ENCODE peak calls at places on chromosome 1, in nine cellular contexts. E is psoas muscle; A is tibial artery; I is RWPE1; P is brain microvascular endothelial cell; J is thoracic aorta; R is cardiac muscle cell; V is adrenal gland; U is CD4-positive, alpha-beta T cell. O is an unnamed sample.

GRCh38 chr1:158496379-158496778 is 24.4 kb downstream of the OR10R2 start:
- DNase-seq in A (no peak), U (no peak), V (no peak), R (peak), J (no peak), P (no peak), E (no peak), I (no peak), O (no peak)

GRCh38 chr1:235941852-235942624 is 75.3 kb upstream of the LYST start:
- DNase-seq in P (no peak), R (no peak), U (no peak), V (no peak), J (no peak), I (no peak), A (no peak), E (no peak), O (no peak)

GRCh38 chr1:160284220-160284781 is 632 bp downstream of the PEX19 start:
- DNase-seq in R (peak), E (no peak), J (no peak), I (peak), V (peak), P (peak), U (no peak), A (no peak), O (no peak)

GRCh38 chr1:27598902-27599528 is 4.9 kb downstream of the AHDC1 start:
- DNase-seq in J (peak), E (peak), R (peak), U (no peak), V (peak), I (no peak), A (peak), P (peak), O (no peak)

GRCh38 chr1:175410560-175410959 is 218.0 kb upstream of the KIAA0040 start:
- DNase-seq in V (no peak), J (no peak), A (no peak), E (no peak), I (no peak), R (no peak), P (no peak), U (no peak), O (no peak)

GRCh38 chr1:69524010-69524409 is 43.7 kb upstream of the LRRC7 start:
- DNase-seq in A (no peak), V (no peak), E (no peak), I (no peak), P (peak), J (no peak), U (no peak), R (no peak), O (no peak)

GRCh38 chr1:184943998-184944397 is 30.3 kb downstream of the NIBAN1 start:
- DNase-seq in E (no peak), I (no peak), A (no peak), R (no peak), U (no peak), P (no peak), V (no peak), J (no peak), O (no peak)

GRCh38 chr1:116268211-116268610 is 104.8 kb upstream of the ATP1A1 start:
- DNase-seq in V (peak), U (no peak), E (peak), J (no peak), I (peak), P (no peak), A (no peak), R (no peak), O (peak)

GRCh38 chr1:230120949-230121381 is 53.9 kb downstream of the GALNT2 start:
- DNase-seq in I (no peak), P (no peak), U (no peak), J (no peak), V (no peak), R (no peak), E (no peak), A (no peak), O (no peak)

GRCh38 chr1:30353637-30354036 is 369.7 kb downstream of the MATN1 start:
- DNase-seq in U (no peak), V (no peak), R (peak), J (no peak), I (peak), A (no peak), P (no peak), E (no peak), O (no peak)

GRCh38 chr1:178438432-178438831 is 58.3 kb downstream of the CLEC20A start:
- DNase-seq in V (no peak), I (no peak), E (no peak), A (no peak), P (no peak), R (peak), J (no peak), U (no peak), O (no peak)

GRCh38 chr1:150243003-150243402 is 7.1 kb upstream of the ANP32E start:
- DNase-seq in I (no peak), V (peak), U (no peak), P (no peak), R (no peak), A (no peak), J (no peak), E (no peak), O (no peak)

GRCh38 chr1:45136984-45137383 is 69.4 kb downstream of the ZSWIM5 start:
- DNase-seq in I (no peak), E (no peak), P (no peak), V (no peak), R (no peak), A (no peak), J (no peak), U (no peak), O (no peak)

GRCh38 chr1:156840880-156841279 is 18.0 kb downstream of the INSRR start:
- DNase-seq in V (no peak), E (no peak), U (no peak), R (no peak), J (no peak), A (no peak), I (no peak), P (no peak), O (no peak)

GRCh38 chr1:151729157-151729965 is 8.0 kb downstream of the RIIAD1 start:
- DNase-seq in E (no peak), V (no peak), I (no peak), J (no peak), U (no peak), A (no peak), R (no peak), P (no peak), O (no peak)

GRCh38 chr1:226355679-226356583 is 47.0 kb upstream of the LIN9 start:
- DNase-seq in U (no peak), V (no peak), E (peak), P (no peak), I (no peak), R (peak), A (no peak), J (no peak), O (no peak)

GRCh38 chr1:153985341-153985912 is 712 bp downstream of the RAB13 start:
- DNase-seq in I (no peak), P (peak), A (peak), V (no peak), J (no peak), E (peak), R (no peak), U (no peak), O (no peak)

GRCh38 chr1:93672069-93672468 is 9.6 kb downstream of the BCAR3 start:
- DNase-seq in P (peak), J (no peak), A (peak), E (peak), R (no peak), V (peak), I (no peak), U (no peak), O (no peak)

GRCh38 chr1:111581166-111581565 is 38.4 kb upstream of the RAP1A start:
- DNase-seq in V (no peak), R (no peak), P (no peak), U (no peak), A (no peak), E (no peak), J (no peak), I (no peak), O (no peak)

GRCh38 chr1:156821801-156822200 is 5.2 kb upstream of the SH2D2A start:
- DNase-seq in E (no peak), U (no peak), I (no peak), R (no peak), J (no peak), A (no peak), P (peak), V (no peak), O (no peak)

GRCh38 chr1:111032295-111032897 is 68.7 kb upstream of the LRIF1 start:
- DNase-seq in U (peak), V (peak), R (peak), I (peak), J (no peak), A (no peak), E (no peak), P (peak), O (no peak)

GRCh38 chr1:28914228-28915035 is at the start of gene EPB41:
- DNase-seq in E (peak), U (peak), P (peak), J (peak), I (peak), V (peak), A (peak), R (peak), O (peak)

GRCh38 chr1:22611530-22611947 is 24.9 kb upstream of the C1QA start:
- DNase-seq in R (peak), E (peak), V (peak), A (no peak), U (no peak), J (no peak), I (peak), P (peak), O (peak)

GRCh38 chr1:227369102-227369760 is 50.9 kb upstream of the CDC42BPA start:
- DNase-seq in R (peak), P (no peak), A (no peak), U (no peak), I (no peak), V (no peak), J (no peak), E (no peak), O (no peak)

GRCh38 chr1:194755241-194755953 is 1569.0 kb upstream of the B3GALT2 start:
- DNase-seq in U (no peak), I (no peak), V (no peak), A (no peak), R (no peak), P (no peak), J (no peak), E (no peak), O (no peak)

GRCh38 chr1:183199304-183199703 is 13.2 kb downstream of the LAMC2 start:
- DNase-seq in E (no peak), J (no peak), V (no peak), R (no peak), I (no peak), P (no peak), U (no peak), A (no peak), O (no peak)
- H3K27ac ChIP-seq in E (no peak), J (no peak), V (no peak), R (no peak), I (peak), P (no peak), U (no peak), A (no peak), O (peak)

GRCh38 chr1:76541618-76542017 is 325.7 kb upstream of the ST6GALNAC5 start:
- DNase-seq in V (no peak), A (no peak), J (no peak), I (no peak), P (no peak), R (no peak), U (no peak), E (no peak), O (no peak)
- TF ChIP-seq CTCF in V (no peak), A (no peak), J (no peak), I (no peak), P (no peak), R (no peak), U (no peak), E (no peak), O (no peak)

DNA sequence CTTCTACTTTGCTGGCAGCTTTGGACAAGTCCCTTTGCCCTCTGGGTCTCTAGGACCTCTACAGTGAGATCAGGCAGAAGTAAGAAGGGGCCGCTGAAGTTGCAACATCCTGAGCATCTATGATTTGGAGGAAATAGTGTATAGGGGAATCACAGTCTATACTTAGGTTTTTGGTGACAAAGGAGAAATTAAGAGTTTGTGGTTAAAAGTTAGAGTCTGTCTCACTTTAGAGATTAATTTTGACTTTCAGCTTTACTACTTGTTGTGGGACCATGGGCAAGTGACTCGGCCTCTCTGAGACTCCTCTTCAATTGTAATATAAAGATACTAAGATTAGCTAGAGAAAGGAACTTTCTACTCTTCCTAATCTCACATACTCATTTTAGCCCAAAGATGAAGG is 33.1 kb upstream of the LMX1A start:
- DNase-seq in V (no peak), R (no peak), E (no peak), J (no peak), I (no peak), U (no peak), P (no peak), A (no peak), O (no peak)
- H3K27ac ChIP-seq in V (no peak), R (no peak), E (no peak), J (no peak), I (no peak), U (no peak), P (no peak), A (no peak), O (no peak)

GRCh38 chr1:16186655-16187235 is 25.7 kb downstream of the ARHGEF19 start:
- DNase-seq in V (no peak), E (no peak), P (no peak), R (no peak), U (no peak), I (no peak), A (no peak), J (no peak), O (no peak)
- TF ChIP-seq CTCF in V (no peak), E (no peak), P (no peak), R (no peak), U (no peak), I (no peak), A (no peak), J (no peak), O (no peak)

DNA sequence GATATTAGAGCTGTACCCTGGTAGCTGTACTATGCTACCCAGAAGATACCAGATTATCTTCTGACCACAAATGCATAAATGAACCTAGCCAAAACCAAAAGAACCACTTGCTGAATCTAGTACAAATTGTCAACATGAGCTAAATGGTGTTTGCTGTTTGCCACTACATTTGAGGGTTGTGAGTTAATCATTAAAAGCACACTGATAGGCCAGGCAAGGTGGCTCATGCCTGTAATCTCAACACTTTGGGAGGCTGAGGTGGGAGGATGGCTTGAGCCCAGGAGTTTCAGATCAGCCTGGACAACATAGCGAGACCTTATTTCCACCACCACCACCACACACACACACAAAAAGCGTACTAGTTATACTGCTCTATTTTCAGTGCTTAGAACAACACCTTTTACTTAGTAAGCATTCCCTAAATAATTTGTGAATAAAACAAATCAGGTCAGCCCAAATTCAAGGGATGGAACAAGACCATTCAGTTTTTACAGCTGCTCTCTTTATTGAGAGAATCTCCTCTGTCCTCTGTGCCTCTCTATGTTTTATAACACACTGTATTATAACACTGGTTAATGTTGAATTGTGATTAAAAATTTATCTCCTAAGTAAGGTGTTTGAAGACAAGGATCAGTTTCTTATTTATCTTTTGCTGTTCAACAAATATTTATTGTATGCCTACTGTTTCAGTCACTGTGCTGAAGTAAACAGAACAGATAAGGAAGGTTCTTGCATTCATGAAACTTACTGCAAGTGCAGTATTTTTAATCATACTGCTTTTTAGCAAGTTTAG is 44.0 kb downstream of the MAGI3 start:
- DNase-seq in U (no peak), J (no peak), R (no peak), A (no peak), E (no peak), I (no peak), V (no peak), P (no peak), O (no peak)
- H3K27ac ChIP-seq in U (no peak), J (no peak), R (no peak), A (no peak), E (no peak), I (no peak), V (no peak), P (no peak), O (no peak)

GRCh38 chr1:20701847-20702246 is 16.0 kb downstream of the KIF17 start:
- DNase-seq in I (no peak), A (no peak), R (no peak), U (no peak), J (no peak), P (no peak), V (no peak), E (no peak), O (no peak)

GRCh38 chr1:20703124-20703756 is 14.6 kb downstream of the KIF17 start:
- DNase-seq in P (no peak), J (no peak), A (no peak), V (no peak), I (no peak), U (no peak), E (no peak), R (no peak), O (no peak)

GRCh38 chr1:20700636-20701215 is 17.1 kb downstream of the KIF17 start:
- DNase-seq in P (no peak), E (no peak), A (no peak), R (no peak), V (no peak), I (no peak), J (no peak), U (no peak), O (no peak)

GRCh38 chr1:20701446-20701845 is 16.4 kb downstream of the KIF17 start:
- DNase-seq in I (no peak), J (no peak), P (no peak), A (no peak), E (no peak), U (no peak), R (no peak), V (no peak), O (no peak)

GRCh38 chr1:20702416-20702815 is 15.4 kb downstream of the KIF17 start:
- DNase-seq in P (no peak), V (no peak), A (no peak), J (no peak), U (no peak), R (no peak), E (no peak), I (no peak), O (no peak)
- TF ChIP-seq CTCF in P (peak), V (peak), A (no peak), J (no peak), U (no peak), R (peak), E (no peak), I (no peak), O (peak)

GRCh38 chr1:170663011-170663410 is 920 bp upstream of the PRRX1 start:
- DNase-seq in R (no peak), J (no peak), E (no peak), P (peak), A (no peak), U (no peak), I (no peak), V (no peak), O (no peak)
- H3K27ac ChIP-seq in R (no peak), J (peak), E (peak), P (peak), A (peak), U (no peak), I (no peak), V (peak), O (no peak)

DNA sequence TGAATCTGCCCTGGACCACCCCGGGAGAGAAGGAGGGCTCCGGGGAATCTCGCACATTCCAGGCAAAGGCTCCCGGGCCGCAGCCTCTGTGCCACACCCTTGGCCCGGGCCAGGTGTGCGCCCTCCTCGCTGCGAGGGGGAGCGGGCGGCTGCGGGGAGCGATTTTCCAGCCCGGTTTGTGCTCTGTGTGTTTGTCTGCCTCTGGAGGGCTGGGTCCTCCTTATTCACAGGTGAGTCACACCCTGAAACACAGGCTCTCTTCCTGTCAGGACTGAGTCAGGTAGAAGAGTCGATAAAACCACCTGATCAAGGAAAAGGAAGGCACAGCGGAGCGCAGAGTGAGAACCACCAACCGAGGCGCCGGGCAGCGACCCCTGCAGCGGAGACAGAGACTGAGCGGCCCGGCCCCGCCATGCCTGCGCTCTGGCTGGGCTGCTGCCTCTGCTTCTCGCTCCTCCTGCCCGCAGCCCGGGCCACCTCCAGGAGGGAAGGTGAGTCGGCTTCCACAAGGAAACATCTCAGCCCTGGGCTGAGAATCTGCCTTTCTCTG is at the start of gene LAMC2:
- DNase-seq in E (no peak), I (peak), J (no peak), P (peak), V (peak), A (no peak), R (peak), U (no peak), O (peak)
- TF ChIP-seq CTCF in E (no peak), I (peak), J (no peak), P (peak), V (peak), A (no peak), R (peak), U (no peak), O (peak)

DNA sequence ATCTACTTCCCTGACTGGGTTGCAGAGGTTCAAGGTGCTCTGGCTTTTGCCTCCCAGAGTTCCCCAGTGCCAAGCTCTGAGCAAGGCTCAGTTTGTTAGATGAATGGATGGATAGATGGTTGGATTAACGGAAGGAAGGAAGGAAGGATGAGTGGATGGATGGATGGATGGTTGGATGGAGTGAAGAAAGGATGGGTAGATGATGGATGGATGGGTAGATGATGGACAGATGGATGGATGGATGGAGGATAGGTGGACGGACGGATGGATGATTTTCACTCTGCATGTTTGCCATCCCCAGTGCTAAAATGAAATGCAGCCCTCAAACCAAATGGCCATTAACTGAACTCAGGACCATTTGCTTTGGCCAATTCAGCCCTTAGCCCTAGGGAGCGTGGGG is 27.4 kb upstream of the TENT5C start:
- DNase-seq in R (no peak), I (no peak), E (no peak), U (no peak), V (no peak), J (no peak), A (no peak), P (no peak), O (no peak)
- H3K27ac ChIP-seq in R (no peak), I (no peak), E (no peak), U (no peak), V (no peak), J (no peak), A (no peak), P (no peak), O (no peak)

GRCh38 chr1:84573481-84573966 is 716 bp downstream of the CTBS start:
- DNase-seq in V (no peak), R (no peak), J (no peak), A (no peak), I (peak), E (no peak), U (no peak), P (peak), O (no peak)
- TF ChIP-seq CTCF in V (no peak), R (no peak), J (no peak), A (no peak), I (no peak), E (no peak), U (no peak), P (no peak), O (no peak)

O was measured in keratinocyte.